ENCODE peak calls at places on chromosomes 13 and 19, in eight cellular contexts. One of them, this sample, is unnamed.

GRCh38 chr13:105702441-105702840 is 833.0 kb downstream of the EFNB2 start:
- DNase-seq in endothelial cell: no peak
- DNase-seq in stimulated activated CD4-positive, alpha-beta T cell treated with anti-CD3 and anti-CD28 coated beads, Interleukin-12 subunit alpha, Interleukin-12 subunit beta, amount 100 ng/mL, for 4 hours: no peak
- DNase-seq in stimulated activated naive CD8-positive, alpha-beta T cell treated with anti-CD3 and anti-CD28 coated beads, Interleukin-15, Interleukin-2, amounts not matched to agents 100 U/mL and 50 U/mL, for 24 hours: no peak
- DNase-seq in progenitor cell of endocrine pancreas: no peak
- DNase-seq in NCI-H1092 treated with DMSO at 0.1 percent for 48 hours: no peak
- DNase-seq in HTR-8/SVneo: no peak
- DNase-seq in left ventricle myocardium inferior: no peak
- DNase-seq in this sample: no peak

GRCh38 chr19:31897292-31897691 is 448.1 kb upstream of the ZNF507 start:
- DNase-seq in endothelial cell: no peak
- DNase-seq in stimulated activated CD4-positive, alpha-beta T cell treated with anti-CD3 and anti-CD28 coated beads, Interleukin-12 subunit alpha, Interleukin-12 subunit beta, amount 100 ng/mL, for 4 hours: no peak
- DNase-seq in stimulated activated naive CD8-positive, alpha-beta T cell treated with anti-CD3 and anti-CD28 coated beads, Interleukin-15, Interleukin-2, amounts not matched to agents 100 U/mL and 50 U/mL, for 24 hours: no peak
- DNase-seq in progenitor cell of endocrine pancreas: no peak
- DNase-seq in NCI-H1092 treated with DMSO at 0.1 percent for 48 hours: no peak
- DNase-seq in HTR-8/SVneo: no peak
- DNase-seq in left ventricle myocardium inferior: no peak
- DNase-seq in this sample: no peak

GRCh38 chr13:43516401-43516826 is 270.4 kb downstream of the ENOX1 start:
- DNase-seq in endothelial cell: no peak
- DNase-seq in stimulated activated CD4-positive, alpha-beta T cell treated with anti-CD3 and anti-CD28 coated beads, Interleukin-12 subunit alpha, Interleukin-12 subunit beta, amount 100 ng/mL, for 4 hours: no peak
- DNase-seq in stimulated activated naive CD8-positive, alpha-beta T cell treated with anti-CD3 and anti-CD28 coated beads, Interleukin-15, Interleukin-2, amounts not matched to agents 100 U/mL and 50 U/mL, for 24 hours: no peak
- DNase-seq in progenitor cell of endocrine pancreas: no peak
- DNase-seq in NCI-H1092 treated with DMSO at 0.1 percent for 48 hours: no peak
- DNase-seq in HTR-8/SVneo: peak
- DNase-seq in left ventricle myocardium inferior: no peak
- DNase-seq in this sample: no peak

GRCh38 chr19:33428627-33429013 is 55.1 kb downstream of the CEBPG start:
- DNase-seq in endothelial cell: no peak
- DNase-seq in stimulated activated CD4-positive, alpha-beta T cell treated with anti-CD3 and anti-CD28 coated beads, Interleukin-12 subunit alpha, Interleukin-12 subunit beta, amount 100 ng/mL, for 4 hours: no peak
- DNase-seq in stimulated activated naive CD8-positive, alpha-beta T cell treated with anti-CD3 and anti-CD28 coated beads, Interleukin-15, Interleukin-2, amounts not matched to agents 100 U/mL and 50 U/mL, for 24 hours: no peak
- DNase-seq in progenitor cell of endocrine pancreas: no peak
- DNase-seq in NCI-H1092 treated with DMSO at 0.1 percent for 48 hours: no peak
- DNase-seq in HTR-8/SVneo: no peak
- DNase-seq in left ventricle myocardium inferior: peak
- DNase-seq in this sample: no peak

GRCh38 chr19:40552848-40553247 is 23.8 kb upstream of the SHKBP1 start:
- DNase-seq in endothelial cell: no peak
- DNase-seq in stimulated activated CD4-positive, alpha-beta T cell treated with anti-CD3 and anti-CD28 coated beads, Interleukin-12 subunit alpha, Interleukin-12 subunit beta, amount 100 ng/mL, for 4 hours: no peak
- DNase-seq in stimulated activated naive CD8-positive, alpha-beta T cell treated with anti-CD3 and anti-CD28 coated beads, Interleukin-15, Interleukin-2, amounts not matched to agents 100 U/mL and 50 U/mL, for 24 hours: no peak
- DNase-seq in progenitor cell of endocrine pancreas: no peak
- DNase-seq in NCI-H1092 treated with DMSO at 0.1 percent for 48 hours: no peak
- DNase-seq in HTR-8/SVneo: no peak
- DNase-seq in left ventricle myocardium inferior: no peak
- DNase-seq in this sample: no peak

GRCh38 chr19:40802300-40803169 is 3.5 kb downstream of the EGLN2 start:
- DNase-seq in endothelial cell: no peak
- DNase-seq in stimulated activated CD4-positive, alpha-beta T cell treated with anti-CD3 and anti-CD28 coated beads, Interleukin-12 subunit alpha, Interleukin-12 subunit beta, amount 100 ng/mL, for 4 hours: no peak
- DNase-seq in stimulated activated naive CD8-positive, alpha-beta T cell treated with anti-CD3 and anti-CD28 coated beads, Interleukin-15, Interleukin-2, amounts not matched to agents 100 U/mL and 50 U/mL, for 24 hours: no peak
- DNase-seq in progenitor cell of endocrine pancreas: no peak
- DNase-seq in NCI-H1092 treated with DMSO at 0.1 percent for 48 hours: no peak
- DNase-seq in HTR-8/SVneo: no peak
- DNase-seq in left ventricle myocardium inferior: peak
- DNase-seq in this sample: no peak

GRCh38 chr13:21542563-21542962 is 61.4 kb downstream of the MICU2 start:
- DNase-seq in endothelial cell: no peak
- DNase-seq in stimulated activated CD4-positive, alpha-beta T cell treated with anti-CD3 and anti-CD28 coated beads, Interleukin-12 subunit alpha, Interleukin-12 subunit beta, amount 100 ng/mL, for 4 hours: no peak
- DNase-seq in stimulated activated naive CD8-positive, alpha-beta T cell treated with anti-CD3 and anti-CD28 coated beads, Interleukin-15, Interleukin-2, amounts not matched to agents 100 U/mL and 50 U/mL, for 24 hours: no peak
- DNase-seq in progenitor cell of endocrine pancreas: no peak
- DNase-seq in NCI-H1092 treated with DMSO at 0.1 percent for 48 hours: no peak
- DNase-seq in HTR-8/SVneo: no peak
- DNase-seq in left ventricle myocardium inferior: no peak
- DNase-seq in this sample: no peak

GRCh38 chr19:6536138-6536671 is 5.4 kb downstream of the TNFSF9 start:
- DNase-seq in endothelial cell: no peak
- DNase-seq in stimulated activated CD4-positive, alpha-beta T cell treated with anti-CD3 and anti-CD28 coated beads, Interleukin-12 subunit alpha, Interleukin-12 subunit beta, amount 100 ng/mL, for 4 hours: peak
- DNase-seq in stimulated activated naive CD8-positive, alpha-beta T cell treated with anti-CD3 and anti-CD28 coated beads, Interleukin-15, Interleukin-2, amounts not matched to agents 100 U/mL and 50 U/mL, for 24 hours: peak
- DNase-seq in progenitor cell of endocrine pancreas: no peak
- DNase-seq in NCI-H1092 treated with DMSO at 0.1 percent for 48 hours: no peak
- DNase-seq in HTR-8/SVneo: peak
- DNase-seq in left ventricle myocardium inferior: no peak
- DNase-seq in this sample: peak

GRCh38 chr13:24341439-24341838 is 32.1 kb downstream of the C1QTNF9 start:
- DNase-seq in endothelial cell: no peak
- DNase-seq in stimulated activated CD4-positive, alpha-beta T cell treated with anti-CD3 and anti-CD28 coated beads, Interleukin-12 subunit alpha, Interleukin-12 subunit beta, amount 100 ng/mL, for 4 hours: no peak
- DNase-seq in stimulated activated naive CD8-positive, alpha-beta T cell treated with anti-CD3 and anti-CD28 coated beads, Interleukin-15, Interleukin-2, amounts not matched to agents 100 U/mL and 50 U/mL, for 24 hours: no peak
- DNase-seq in progenitor cell of endocrine pancreas: no peak
- DNase-seq in NCI-H1092 treated with DMSO at 0.1 percent for 48 hours: peak
- DNase-seq in HTR-8/SVneo: no peak
- DNase-seq in left ventricle myocardium inferior: no peak
- DNase-seq in this sample: no peak

GRCh38 chr13:23671367-23671766 is 101.2 kb downstream of the TNFRSF19 start:
- DNase-seq in endothelial cell: no peak
- DNase-seq in stimulated activated CD4-positive, alpha-beta T cell treated with anti-CD3 and anti-CD28 coated beads, Interleukin-12 subunit alpha, Interleukin-12 subunit beta, amount 100 ng/mL, for 4 hours: no peak
- DNase-seq in stimulated activated naive CD8-positive, alpha-beta T cell treated with anti-CD3 and anti-CD28 coated beads, Interleukin-15, Interleukin-2, amounts not matched to agents 100 U/mL and 50 U/mL, for 24 hours: no peak
- DNase-seq in progenitor cell of endocrine pancreas: no peak
- DNase-seq in NCI-H1092 treated with DMSO at 0.1 percent for 48 hours: no peak
- DNase-seq in HTR-8/SVneo: no peak
- DNase-seq in left ventricle myocardium inferior: no peak
- DNase-seq in this sample: no peak

GRCh38 chr13:91112191-91112579 is 235.3 kb upstream of the MIR17HG start:
- DNase-seq in endothelial cell: no peak
- DNase-seq in stimulated activated CD4-positive, alpha-beta T cell treated with anti-CD3 and anti-CD28 coated beads, Interleukin-12 subunit alpha, Interleukin-12 subunit beta, amount 100 ng/mL, for 4 hours: no peak
- DNase-seq in stimulated activated naive CD8-positive, alpha-beta T cell treated with anti-CD3 and anti-CD28 coated beads, Interleukin-15, Interleukin-2, amounts not matched to agents 100 U/mL and 50 U/mL, for 24 hours: no peak
- DNase-seq in progenitor cell of endocrine pancreas: no peak
- DNase-seq in NCI-H1092 treated with DMSO at 0.1 percent for 48 hours: no peak
- DNase-seq in HTR-8/SVneo: no peak
- DNase-seq in left ventricle myocardium inferior: no peak
- DNase-seq in this sample: no peak

GRCh38 chr13:36509369-36509768 is 77.1 kb downstream of the CCNA1 start:
- DNase-seq in endothelial cell: peak
- DNase-seq in stimulated activated CD4-positive, alpha-beta T cell treated with anti-CD3 and anti-CD28 coated beads, Interleukin-12 subunit alpha, Interleukin-12 subunit beta, amount 100 ng/mL, for 4 hours: no peak
- DNase-seq in stimulated activated naive CD8-positive, alpha-beta T cell treated with anti-CD3 and anti-CD28 coated beads, Interleukin-15, Interleukin-2, amounts not matched to agents 100 U/mL and 50 U/mL, for 24 hours: no peak
- DNase-seq in progenitor cell of endocrine pancreas: no peak
- DNase-seq in NCI-H1092 treated with DMSO at 0.1 percent for 48 hours: no peak
- DNase-seq in HTR-8/SVneo: no peak
- DNase-seq in left ventricle myocardium inferior: no peak
- DNase-seq in this sample: no peak

GRCh38 chr19:13834308-13834790 is 39.1 kb downstream of the ZSWIM4 start:
- DNase-seq in endothelial cell: no peak
- DNase-seq in stimulated activated CD4-positive, alpha-beta T cell treated with anti-CD3 and anti-CD28 coated beads, Interleukin-12 subunit alpha, Interleukin-12 subunit beta, amount 100 ng/mL, for 4 hours: no peak
- DNase-seq in stimulated activated naive CD8-positive, alpha-beta T cell treated with anti-CD3 and anti-CD28 coated beads, Interleukin-15, Interleukin-2, amounts not matched to agents 100 U/mL and 50 U/mL, for 24 hours: no peak
- DNase-seq in progenitor cell of endocrine pancreas: no peak
- DNase-seq in NCI-H1092 treated with DMSO at 0.1 percent for 48 hours: no peak
- DNase-seq in HTR-8/SVneo: no peak
- DNase-seq in left ventricle myocardium inferior: no peak
- DNase-seq in this sample: no peak

GRCh38 chr13:19601749-19602725 is 31.4 kb upstream of the MPHOSPH8 start:
- DNase-seq in endothelial cell: peak
- DNase-seq in stimulated activated CD4-positive, alpha-beta T cell treated with anti-CD3 and anti-CD28 coated beads, Interleukin-12 subunit alpha, Interleukin-12 subunit beta, amount 100 ng/mL, for 4 hours: peak
- DNase-seq in stimulated activated naive CD8-positive, alpha-beta T cell treated with anti-CD3 and anti-CD28 coated beads, Interleukin-15, Interleukin-2, amounts not matched to agents 100 U/mL and 50 U/mL, for 24 hours: peak
- DNase-seq in progenitor cell of endocrine pancreas: peak
- DNase-seq in NCI-H1092 treated with DMSO at 0.1 percent for 48 hours: peak
- DNase-seq in HTR-8/SVneo: no peak
- DNase-seq in left ventricle myocardium inferior: peak
- DNase-seq in this sample: peak

GRCh38 chr13:48112896-48113525 is 18.1 kb upstream of the MED4 start:
- DNase-seq in endothelial cell: no peak
- DNase-seq in stimulated activated CD4-positive, alpha-beta T cell treated with anti-CD3 and anti-CD28 coated beads, Interleukin-12 subunit alpha, Interleukin-12 subunit beta, amount 100 ng/mL, for 4 hours: no peak
- DNase-seq in stimulated activated naive CD8-positive, alpha-beta T cell treated with anti-CD3 and anti-CD28 coated beads, Interleukin-15, Interleukin-2, amounts not matched to agents 100 U/mL and 50 U/mL, for 24 hours: no peak
- DNase-seq in progenitor cell of endocrine pancreas: no peak
- DNase-seq in NCI-H1092 treated with DMSO at 0.1 percent for 48 hours: no peak
- DNase-seq in HTR-8/SVneo: no peak
- DNase-seq in left ventricle myocardium inferior: no peak
- DNase-seq in this sample: no peak

GRCh38 chr19:38773469-38774177 is at the start of gene LGALS7:
- DNase-seq in endothelial cell: no peak
- DNase-seq in stimulated activated CD4-positive, alpha-beta T cell treated with anti-CD3 and anti-CD28 coated beads, Interleukin-12 subunit alpha, Interleukin-12 subunit beta, amount 100 ng/mL, for 4 hours: no peak
- DNase-seq in stimulated activated naive CD8-positive, alpha-beta T cell treated with anti-CD3 and anti-CD28 coated beads, Interleukin-15, Interleukin-2, amounts not matched to agents 100 U/mL and 50 U/mL, for 24 hours: no peak
- DNase-seq in progenitor cell of endocrine pancreas: no peak
- DNase-seq in NCI-H1092 treated with DMSO at 0.1 percent for 48 hours: no peak
- DNase-seq in HTR-8/SVneo: no peak
- DNase-seq in left ventricle myocardium inferior: no peak
- DNase-seq in this sample: no peak

GRCh38 chr19:15544283-15544682 is 36.0 kb downstream of the CYP4F22 start:
- DNase-seq in endothelial cell: no peak
- DNase-seq in stimulated activated CD4-positive, alpha-beta T cell treated with anti-CD3 and anti-CD28 coated beads, Interleukin-12 subunit alpha, Interleukin-12 subunit beta, amount 100 ng/mL, for 4 hours: no peak
- DNase-seq in stimulated activated naive CD8-positive, alpha-beta T cell treated with anti-CD3 and anti-CD28 coated beads, Interleukin-15, Interleukin-2, amounts not matched to agents 100 U/mL and 50 U/mL, for 24 hours: no peak
- DNase-seq in progenitor cell of endocrine pancreas: no peak
- DNase-seq in NCI-H1092 treated with DMSO at 0.1 percent for 48 hours: no peak
- DNase-seq in HTR-8/SVneo: no peak
- DNase-seq in left ventricle myocardium inferior: no peak
- DNase-seq in this sample: no peak

GRCh38 chr19:38678217-38678890 is 30.9 kb downstream of the ACTN4 start:
- DNase-seq in endothelial cell: no peak
- DNase-seq in stimulated activated CD4-positive, alpha-beta T cell treated with anti-CD3 and anti-CD28 coated beads, Interleukin-12 subunit alpha, Interleukin-12 subunit beta, amount 100 ng/mL, for 4 hours: no peak
- DNase-seq in stimulated activated naive CD8-positive, alpha-beta T cell treated with anti-CD3 and anti-CD28 coated beads, Interleukin-15, Interleukin-2, amounts not matched to agents 100 U/mL and 50 U/mL, for 24 hours: no peak
- DNase-seq in progenitor cell of endocrine pancreas: no peak
- DNase-seq in NCI-H1092 treated with DMSO at 0.1 percent for 48 hours: no peak
- DNase-seq in HTR-8/SVneo: no peak
- DNase-seq in left ventricle myocardium inferior: no peak
- DNase-seq in this sample: no peak

GRCh38 chr19:900302-901111 is 7.2 kb downstream of the RNU6-9 start:
- DNase-seq in endothelial cell: no peak
- DNase-seq in stimulated activated CD4-positive, alpha-beta T cell treated with anti-CD3 and anti-CD28 coated beads, Interleukin-12 subunit alpha, Interleukin-12 subunit beta, amount 100 ng/mL, for 4 hours: no peak
- DNase-seq in stimulated activated naive CD8-positive, alpha-beta T cell treated with anti-CD3 and anti-CD28 coated beads, Interleukin-15, Interleukin-2, amounts not matched to agents 100 U/mL and 50 U/mL, for 24 hours: no peak
- DNase-seq in progenitor cell of endocrine pancreas: no peak
- DNase-seq in NCI-H1092 treated with DMSO at 0.1 percent for 48 hours: no peak
- DNase-seq in HTR-8/SVneo: no peak
- DNase-seq in left ventricle myocardium inferior: no peak
- DNase-seq in this sample: no peak

GRCh38 chr19:33797821-33798633 is 1.4 kb downstream of the KCTD15 start:
- DNase-seq in endothelial cell: peak
- DNase-seq in stimulated activated CD4-positive, alpha-beta T cell treated with anti-CD3 and anti-CD28 coated beads, Interleukin-12 subunit alpha, Interleukin-12 subunit beta, amount 100 ng/mL, for 4 hours: no peak
- DNase-seq in stimulated activated naive CD8-positive, alpha-beta T cell treated with anti-CD3 and anti-CD28 coated beads, Interleukin-15, Interleukin-2, amounts not matched to agents 100 U/mL and 50 U/mL, for 24 hours: peak
- DNase-seq in progenitor cell of endocrine pancreas: no peak
- DNase-seq in NCI-H1092 treated with DMSO at 0.1 percent for 48 hours: no peak
- DNase-seq in HTR-8/SVneo: no peak
- DNase-seq in left ventricle myocardium inferior: peak
- DNase-seq in this sample: no peak

GRCh38 chr13:78777973-78778372 is 119.0 kb upstream of the OBI1 start:
- DNase-seq in endothelial cell: no peak
- DNase-seq in stimulated activated CD4-positive, alpha-beta T cell treated with anti-CD3 and anti-CD28 coated beads, Interleukin-12 subunit alpha, Interleukin-12 subunit beta, amount 100 ng/mL, for 4 hours: no peak
- DNase-seq in stimulated activated naive CD8-positive, alpha-beta T cell treated with anti-CD3 and anti-CD28 coated beads, Interleukin-15, Interleukin-2, amounts not matched to agents 100 U/mL and 50 U/mL, for 24 hours: no peak
- DNase-seq in progenitor cell of endocrine pancreas: no peak
- DNase-seq in NCI-H1092 treated with DMSO at 0.1 percent for 48 hours: peak
- DNase-seq in HTR-8/SVneo: no peak
- DNase-seq in left ventricle myocardium inferior: no peak
- DNase-seq in this sample: no peak

GRCh38 chr19:1566392-1567115 is 1.6 kb downstream of the MEX3D start:
- DNase-seq in endothelial cell: peak
- DNase-seq in stimulated activated CD4-positive, alpha-beta T cell treated with anti-CD3 and anti-CD28 coated beads, Interleukin-12 subunit alpha, Interleukin-12 subunit beta, amount 100 ng/mL, for 4 hours: no peak
- DNase-seq in stimulated activated naive CD8-positive, alpha-beta T cell treated with anti-CD3 and anti-CD28 coated beads, Interleukin-15, Interleukin-2, amounts not matched to agents 100 U/mL and 50 U/mL, for 24 hours: no peak
- DNase-seq in progenitor cell of endocrine pancreas: peak
- DNase-seq in NCI-H1092 treated with DMSO at 0.1 percent for 48 hours: peak
- DNase-seq in HTR-8/SVneo: peak
- DNase-seq in left ventricle myocardium inferior: peak
- DNase-seq in this sample: no peak

GRCh38 chr13:35964764-35965163 is 166.4 kb downstream of the DCLK1 start:
- DNase-seq in endothelial cell: no peak
- DNase-seq in stimulated activated CD4-positive, alpha-beta T cell treated with anti-CD3 and anti-CD28 coated beads, Interleukin-12 subunit alpha, Interleukin-12 subunit beta, amount 100 ng/mL, for 4 hours: no peak
- DNase-seq in stimulated activated naive CD8-positive, alpha-beta T cell treated with anti-CD3 and anti-CD28 coated beads, Interleukin-15, Interleukin-2, amounts not matched to agents 100 U/mL and 50 U/mL, for 24 hours: no peak
- DNase-seq in progenitor cell of endocrine pancreas: no peak
- DNase-seq in NCI-H1092 treated with DMSO at 0.1 percent for 48 hours: peak
- DNase-seq in HTR-8/SVneo: no peak
- DNase-seq in left ventricle myocardium inferior: no peak
- DNase-seq in this sample: no peak

GRCh38 chr19:44741258-44741731 is 7.2 kb upstream of the BCL3 start:
- DNase-seq in endothelial cell: no peak
- DNase-seq in stimulated activated CD4-positive, alpha-beta T cell treated with anti-CD3 and anti-CD28 coated beads, Interleukin-12 subunit alpha, Interleukin-12 subunit beta, amount 100 ng/mL, for 4 hours: no peak
- DNase-seq in stimulated activated naive CD8-positive, alpha-beta T cell treated with anti-CD3 and anti-CD28 coated beads, Interleukin-15, Interleukin-2, amounts not matched to agents 100 U/mL and 50 U/mL, for 24 hours: no peak
- DNase-seq in progenitor cell of endocrine pancreas: no peak
- DNase-seq in NCI-H1092 treated with DMSO at 0.1 percent for 48 hours: peak
- DNase-seq in HTR-8/SVneo: no peak
- DNase-seq in left ventricle myocardium inferior: no peak
- DNase-seq in this sample: no peak

GRCh38 chr13:21060063-21060826 is 1.1 kb downstream of the LATS2 start:
- DNase-seq in endothelial cell: peak
- DNase-seq in stimulated activated CD4-positive, alpha-beta T cell treated with anti-CD3 and anti-CD28 coated beads, Interleukin-12 subunit alpha, Interleukin-12 subunit beta, amount 100 ng/mL, for 4 hours: no peak
- DNase-seq in stimulated activated naive CD8-positive, alpha-beta T cell treated with anti-CD3 and anti-CD28 coated beads, Interleukin-15, Interleukin-2, amounts not matched to agents 100 U/mL and 50 U/mL, for 24 hours: peak
- DNase-seq in progenitor cell of endocrine pancreas: peak
- DNase-seq in NCI-H1092 treated with DMSO at 0.1 percent for 48 hours: no peak
- DNase-seq in HTR-8/SVneo: no peak
- DNase-seq in left ventricle myocardium inferior: peak
- DNase-seq in this sample: no peak

GRCh38 chr13:106349080-106349841 is 186.2 kb downstream of the EFNB2 start:
- DNase-seq in endothelial cell: peak
- DNase-seq in stimulated activated CD4-positive, alpha-beta T cell treated with anti-CD3 and anti-CD28 coated beads, Interleukin-12 subunit alpha, Interleukin-12 subunit beta, amount 100 ng/mL, for 4 hours: no peak
- DNase-seq in stimulated activated naive CD8-positive, alpha-beta T cell treated with anti-CD3 and anti-CD28 coated beads, Interleukin-15, Interleukin-2, amounts not matched to agents 100 U/mL and 50 U/mL, for 24 hours: no peak
- DNase-seq in progenitor cell of endocrine pancreas: peak
- DNase-seq in NCI-H1092 treated with DMSO at 0.1 percent for 48 hours: peak
- DNase-seq in HTR-8/SVneo: no peak
- DNase-seq in left ventricle myocardium inferior: peak
- DNase-seq in this sample: no peak

GRCh38 chr19:19305696-19306095 is 14.6 kb downstream of the SUGP1 start:
- DNase-seq in endothelial cell: no peak
- DNase-seq in stimulated activated CD4-positive, alpha-beta T cell treated with anti-CD3 and anti-CD28 coated beads, Interleukin-12 subunit alpha, Interleukin-12 subunit beta, amount 100 ng/mL, for 4 hours: no peak
- DNase-seq in stimulated activated naive CD8-positive, alpha-beta T cell treated with anti-CD3 and anti-CD28 coated beads, Interleukin-15, Interleukin-2, amounts not matched to agents 100 U/mL and 50 U/mL, for 24 hours: no peak
- DNase-seq in progenitor cell of endocrine pancreas: no peak
- DNase-seq in NCI-H1092 treated with DMSO at 0.1 percent for 48 hours: no peak
- DNase-seq in HTR-8/SVneo: no peak
- DNase-seq in left ventricle myocardium inferior: no peak
- DNase-seq in this sample: no peak

GRCh38 chr13:43132911-43133310 is 109.5 kb downstream of the DNAJC15 start:
- DNase-seq in endothelial cell: no peak
- DNase-seq in stimulated activated CD4-positive, alpha-beta T cell treated with anti-CD3 and anti-CD28 coated beads, Interleukin-12 subunit alpha, Interleukin-12 subunit beta, amount 100 ng/mL, for 4 hours: no peak
- DNase-seq in stimulated activated naive CD8-positive, alpha-beta T cell treated with anti-CD3 and anti-CD28 coated beads, Interleukin-15, Interleukin-2, amounts not matched to agents 100 U/mL and 50 U/mL, for 24 hours: no peak
- DNase-seq in progenitor cell of endocrine pancreas: no peak
- DNase-seq in NCI-H1092 treated with DMSO at 0.1 percent for 48 hours: peak
- DNase-seq in HTR-8/SVneo: no peak
- DNase-seq in left ventricle myocardium inferior: no peak
- DNase-seq in this sample: no peak